ENCODE peak calls at places on chromosomes 2 and 18, in nine cellular contexts. One of them, this sample, is unnamed.

GRCh38 chr18:11666831-11667230 is 22.2 kb upstream of the GNAL start:
- DNase-seq in small intestine: no peak
- DNase-seq in epithelial cell of esophagus: no peak
- DNase-seq in pancreas: no peak
- DNase-seq in AG09309: no peak
- DNase-seq in endodermal cell: no peak
- DNase-seq in AG04450: no peak
- DNase-seq in adrenal gland: no peak
- DNase-seq in neuronal stem cell: no peak
- DNase-seq in this sample: no peak

GRCh38 chr2:129716781-129717559 is 262.5 kb upstream of the RAB6C start:
- DNase-seq in small intestine: no peak
- DNase-seq in epithelial cell of esophagus: no peak
- DNase-seq in pancreas: no peak
- DNase-seq in AG09309: no peak
- DNase-seq in endodermal cell: peak
- DNase-seq in AG04450: no peak
- DNase-seq in adrenal gland: no peak
- DNase-seq in neuronal stem cell: no peak
- DNase-seq in this sample: no peak

GRCh38 chr18:33440011-33440383 is 524 bp downstream of the CCDC178 start:
- DNase-seq in small intestine: peak
- DNase-seq in epithelial cell of esophagus: peak
- DNase-seq in pancreas: peak
- DNase-seq in AG09309: no peak
- DNase-seq in endodermal cell: peak
- DNase-seq in AG04450: no peak
- DNase-seq in adrenal gland: peak
- DNase-seq in neuronal stem cell: peak
- DNase-seq in this sample: peak

GRCh38 chr2:32284321-32284720 is 6.6 kb downstream of the YIPF4 start:
- DNase-seq in small intestine: no peak
- DNase-seq in epithelial cell of esophagus: peak
- DNase-seq in pancreas: no peak
- DNase-seq in AG09309: no peak
- DNase-seq in endodermal cell: no peak
- DNase-seq in AG04450: no peak
- DNase-seq in adrenal gland: no peak
- DNase-seq in neuronal stem cell: no peak
- DNase-seq in this sample: no peak

GRCh38 chr2:139805378-139805777 is 1025.2 kb upstream of the NXPH2 start:
- DNase-seq in small intestine: no peak
- DNase-seq in epithelial cell of esophagus: no peak
- DNase-seq in pancreas: no peak
- DNase-seq in AG09309: no peak
- DNase-seq in endodermal cell: no peak
- DNase-seq in AG04450: no peak
- DNase-seq in adrenal gland: no peak
- DNase-seq in neuronal stem cell: no peak
- DNase-seq in this sample: no peak

GRCh38 chr2:54416166-54416798 is 39.8 kb upstream of the SPTBN1 start:
- DNase-seq in small intestine: no peak
- DNase-seq in epithelial cell of esophagus: peak
- DNase-seq in pancreas: no peak
- DNase-seq in AG09309: no peak
- DNase-seq in endodermal cell: no peak
- DNase-seq in AG04450: no peak
- DNase-seq in adrenal gland: peak
- DNase-seq in neuronal stem cell: no peak
- DNase-seq in this sample: no peak

GRCh38 chr2:151241224-151241623 is 20.4 kb downstream of the RBM43 start:
- DNase-seq in small intestine: no peak
- DNase-seq in epithelial cell of esophagus: peak
- DNase-seq in pancreas: no peak
- DNase-seq in AG09309: no peak
- DNase-seq in endodermal cell: no peak
- DNase-seq in AG04450: no peak
- DNase-seq in adrenal gland: no peak
- DNase-seq in neuronal stem cell: no peak
- DNase-seq in this sample: no peak

GRCh38 chr2:56229397-56230060 is 45.7 kb downstream of the CCDC85A start:
- DNase-seq in small intestine: no peak
- DNase-seq in epithelial cell of esophagus: no peak
- DNase-seq in pancreas: no peak
- DNase-seq in AG09309: no peak
- DNase-seq in endodermal cell: no peak
- DNase-seq in AG04450: no peak
- DNase-seq in adrenal gland: no peak
- DNase-seq in neuronal stem cell: no peak
- DNase-seq in this sample: no peak

GRCh38 chr2:204321910-204322765 is 223.1 kb upstream of the PARD3B start:
- DNase-seq in small intestine: no peak
- DNase-seq in epithelial cell of esophagus: peak
- DNase-seq in pancreas: no peak
- DNase-seq in AG09309: no peak
- DNase-seq in endodermal cell: no peak
- DNase-seq in AG04450: no peak
- DNase-seq in adrenal gland: no peak
- DNase-seq in neuronal stem cell: no peak
- DNase-seq in this sample: no peak

GRCh38 chr2:240626531-240627300 is 1.4 kb downstream of the GPR35 start:
- DNase-seq in small intestine: no peak
- DNase-seq in epithelial cell of esophagus: no peak
- DNase-seq in pancreas: no peak
- DNase-seq in AG09309: no peak
- DNase-seq in endodermal cell: peak
- DNase-seq in AG04450: no peak
- DNase-seq in adrenal gland: peak
- DNase-seq in neuronal stem cell: no peak
- DNase-seq in this sample: no peak

GRCh38 chr2:191155608-191156071 is 4.8 kb upstream of the STAT4 start:
- DNase-seq in small intestine: peak
- DNase-seq in epithelial cell of esophagus: peak
- DNase-seq in pancreas: no peak
- DNase-seq in AG09309: peak
- DNase-seq in endodermal cell: no peak
- DNase-seq in AG04450: no peak
- DNase-seq in adrenal gland: no peak
- DNase-seq in neuronal stem cell: no peak
- DNase-seq in this sample: no peak

GRCh38 chr2:8481463-8482009 is 200.3 kb upstream of the ID2 start:
- DNase-seq in small intestine: no peak
- DNase-seq in epithelial cell of esophagus: no peak
- DNase-seq in pancreas: no peak
- DNase-seq in AG09309: no peak
- DNase-seq in endodermal cell: no peak
- DNase-seq in AG04450: no peak
- DNase-seq in adrenal gland: no peak
- DNase-seq in neuronal stem cell: no peak
- DNase-seq in this sample: no peak

GRCh38 chr18:51278045-51278649 is 80.7 kb upstream of the MEX3C start:
- DNase-seq in small intestine: peak
- DNase-seq in epithelial cell of esophagus: peak
- DNase-seq in pancreas: peak
- DNase-seq in AG09309: no peak
- DNase-seq in endodermal cell: peak
- DNase-seq in AG04450: no peak
- DNase-seq in adrenal gland: peak
- DNase-seq in neuronal stem cell: peak
- DNase-seq in this sample: no peak

GRCh38 chr2:67388680-67389079 is 8.5 kb upstream of the ETAA1 start:
- DNase-seq in small intestine: no peak
- DNase-seq in epithelial cell of esophagus: no peak
- DNase-seq in pancreas: no peak
- DNase-seq in AG09309: no peak
- DNase-seq in endodermal cell: peak
- DNase-seq in AG04450: no peak
- DNase-seq in adrenal gland: no peak
- DNase-seq in neuronal stem cell: no peak
- DNase-seq in this sample: no peak

GRCh38 chr2:240803191-240803590 is 16.8 kb downstream of the KIF1A start:
- DNase-seq in small intestine: no peak
- DNase-seq in epithelial cell of esophagus: no peak
- DNase-seq in pancreas: no peak
- DNase-seq in AG09309: no peak
- DNase-seq in endodermal cell: no peak
- DNase-seq in AG04450: no peak
- DNase-seq in adrenal gland: no peak
- DNase-seq in neuronal stem cell: no peak
- DNase-seq in this sample: no peak

GRCh38 chr2:7026740-7027139 is 109.5 kb downstream of the RNF144A start:
- DNase-seq in small intestine: no peak
- DNase-seq in epithelial cell of esophagus: no peak
- DNase-seq in pancreas: no peak
- DNase-seq in AG09309: no peak
- DNase-seq in endodermal cell: no peak
- DNase-seq in AG04450: no peak
- DNase-seq in adrenal gland: peak
- DNase-seq in neuronal stem cell: no peak
- DNase-seq in this sample: no peak

GRCh38 chr2:152322222-152322621 is 12.8 kb upstream of the FMNL2 start:
- DNase-seq in small intestine: no peak
- DNase-seq in epithelial cell of esophagus: no peak
- DNase-seq in pancreas: no peak
- DNase-seq in AG09309: no peak
- DNase-seq in endodermal cell: no peak
- DNase-seq in AG04450: no peak
- DNase-seq in adrenal gland: no peak
- DNase-seq in neuronal stem cell: no peak
- DNase-seq in this sample: no peak

GRCh38 chr2:9648821-9649220 is 18.0 kb upstream of the YWHAQ start:
- DNase-seq in small intestine: no peak
- DNase-seq in epithelial cell of esophagus: no peak
- DNase-seq in pancreas: no peak
- DNase-seq in AG09309: no peak
- DNase-seq in endodermal cell: peak
- DNase-seq in AG04450: no peak
- DNase-seq in adrenal gland: no peak
- DNase-seq in neuronal stem cell: no peak
- DNase-seq in this sample: no peak

GRCh38 chr2:219228026-219228744 is 1.3 kb downstream of the ATG9A start:
- DNase-seq in small intestine: no peak
- DNase-seq in epithelial cell of esophagus: peak
- DNase-seq in pancreas: no peak
- DNase-seq in AG09309: no peak
- DNase-seq in endodermal cell: no peak
- DNase-seq in AG04450: no peak
- DNase-seq in adrenal gland: no peak
- DNase-seq in neuronal stem cell: no peak
- DNase-seq in this sample: no peak
- H3K4me3 ChIP-seq in small intestine: peak
- H3K4me3 ChIP-seq in epithelial cell of esophagus: peak
- H3K4me3 ChIP-seq in pancreas: peak
- H3K4me3 ChIP-seq in AG09309: peak
- H3K4me3 ChIP-seq in endodermal cell: peak
- H3K4me3 ChIP-seq in AG04450: peak
- H3K4me3 ChIP-seq in adrenal gland: peak
- H3K4me3 ChIP-seq in neuronal stem cell: no peak
- H3K4me3 ChIP-seq in this sample: peak

DNA sequence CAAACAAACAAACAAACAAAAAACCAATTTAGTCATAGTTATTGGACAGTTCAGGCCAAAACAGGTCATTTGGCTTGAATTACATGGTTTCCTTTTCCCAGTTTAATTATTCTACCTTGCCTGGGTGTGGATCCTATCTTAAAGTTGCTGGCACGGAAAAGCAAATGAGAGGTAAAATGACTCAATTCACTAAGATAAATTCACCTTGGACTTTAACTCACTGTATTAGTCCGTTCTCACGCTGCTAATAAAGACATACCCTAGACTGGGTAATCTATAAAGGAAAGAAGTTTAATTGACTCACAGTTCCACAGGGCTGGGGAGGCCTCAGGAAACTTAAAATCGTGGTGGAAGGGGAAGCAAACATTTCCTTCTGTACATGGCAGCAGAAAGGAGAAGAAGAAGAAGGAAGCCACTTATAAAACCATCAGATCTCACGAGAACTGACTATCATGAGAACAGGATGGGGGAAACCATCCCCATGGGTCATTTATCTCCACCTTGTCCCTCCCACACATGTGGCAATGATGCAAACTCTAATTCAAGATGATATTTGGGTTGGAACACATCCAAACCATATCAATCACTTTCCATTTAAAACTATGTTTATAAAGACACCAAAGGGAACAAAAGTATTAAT is 22.5 kb upstream of the TRAPPC8 start:
- DNase-seq in small intestine: peak
- DNase-seq in epithelial cell of esophagus: no peak
- DNase-seq in pancreas: no peak
- DNase-seq in AG09309: no peak
- DNase-seq in endodermal cell: no peak
- DNase-seq in AG04450: no peak
- DNase-seq in adrenal gland: no peak
- DNase-seq in neuronal stem cell: no peak
- DNase-seq in this sample: no peak
- H3K4me3 ChIP-seq in small intestine: no peak
- H3K4me3 ChIP-seq in epithelial cell of esophagus: no peak
- H3K4me3 ChIP-seq in pancreas: no peak
- H3K4me3 ChIP-seq in AG09309: no peak
- H3K4me3 ChIP-seq in endodermal cell: no peak
- H3K4me3 ChIP-seq in AG04450: no peak
- H3K4me3 ChIP-seq in adrenal gland: no peak
- H3K4me3 ChIP-seq in neuronal stem cell: no peak
- H3K4me3 ChIP-seq in this sample: no peak

DNA sequence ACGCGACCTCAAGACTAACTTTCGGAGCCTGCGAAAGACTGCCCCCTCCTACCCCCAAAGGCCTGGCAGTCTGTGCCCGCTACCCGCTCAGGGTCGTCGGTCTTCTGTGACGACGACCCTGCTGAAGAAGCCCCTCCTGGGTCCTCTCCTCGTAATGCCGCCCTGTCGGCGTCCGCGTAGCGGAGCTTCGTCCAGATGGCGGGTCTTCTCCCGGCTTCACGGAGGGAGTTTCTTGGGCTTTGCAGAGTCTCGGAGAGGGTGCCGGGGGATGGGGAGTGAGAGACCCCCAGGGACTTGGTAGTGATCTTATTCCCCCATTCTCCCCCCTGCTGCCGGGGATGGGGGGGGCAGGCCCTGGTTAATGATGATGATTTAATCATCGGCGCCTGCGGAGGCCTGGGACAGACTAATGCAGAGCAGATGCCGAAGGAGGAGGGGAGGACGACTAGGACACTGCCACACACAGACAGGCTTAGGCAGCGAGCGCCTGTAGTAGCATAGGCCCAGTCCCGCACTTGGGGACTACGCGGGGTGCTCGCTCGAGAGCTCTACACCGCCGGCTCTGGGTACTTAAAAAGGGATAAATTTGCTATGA is 528 bp upstream of the PCGF1 start:
- DNase-seq in small intestine: peak
- DNase-seq in epithelial cell of esophagus: peak
- DNase-seq in pancreas: no peak
- DNase-seq in AG09309: no peak
- DNase-seq in endodermal cell: peak
- DNase-seq in AG04450: no peak
- DNase-seq in adrenal gland: no peak
- DNase-seq in neuronal stem cell: no peak
- DNase-seq in this sample: no peak
- H3K4me3 ChIP-seq in small intestine: peak
- H3K4me3 ChIP-seq in epithelial cell of esophagus: peak
- H3K4me3 ChIP-seq in pancreas: peak
- H3K4me3 ChIP-seq in AG09309: peak
- H3K4me3 ChIP-seq in endodermal cell: peak
- H3K4me3 ChIP-seq in AG04450: peak
- H3K4me3 ChIP-seq in adrenal gland: peak
- H3K4me3 ChIP-seq in neuronal stem cell: peak
- H3K4me3 ChIP-seq in this sample: peak

GRCh38 chr2:113058411-113058994 is 495 bp upstream of the IL36RN start:
- DNase-seq in small intestine: no peak
- DNase-seq in epithelial cell of esophagus: peak
- DNase-seq in pancreas: no peak
- DNase-seq in AG09309: no peak
- DNase-seq in endodermal cell: no peak
- DNase-seq in AG04450: no peak
- DNase-seq in adrenal gland: no peak
- DNase-seq in neuronal stem cell: no peak
- DNase-seq in this sample: no peak
- H3K4me3 ChIP-seq in small intestine: no peak
- H3K4me3 ChIP-seq in epithelial cell of esophagus: no peak
- H3K4me3 ChIP-seq in pancreas: no peak
- H3K4me3 ChIP-seq in AG09309: no peak
- H3K4me3 ChIP-seq in endodermal cell: no peak
- H3K4me3 ChIP-seq in AG04450: no peak
- H3K4me3 ChIP-seq in adrenal gland: no peak
- H3K4me3 ChIP-seq in neuronal stem cell: no peak
- H3K4me3 ChIP-seq in this sample: no peak